ENCODE peak calls at places on chromosomes 11 and 22, in ten cellular contexts. V is psoas muscle, O is cardiac fibroblast, Z is fibroblast of pulmonary artery, B is mesothelial cell of epicardium, Q is glutamatergic neuron, W is astrocyte of the cerebellum, M is tibial artery, C is lower leg skin, S is dorsolateral prefrontal cortex. K is an unnamed sample.

GRCh38 chr11:60891103-60891741 is 15.2 kb downstream of the PRPF19 start:
- DNase-seq in V (no peak), O (peak), Z (peak), B (no peak), Q (no peak), W (no peak), M (no peak), C (no peak), S (no peak), K (no peak)

GRCh38 chr22:41863472-41863871 is 30.6 kb downstream of the SREBF2 start:
- DNase-seq in V (no peak), O (no peak), Z (no peak), B (no peak), Q (no peak), W (no peak), M (no peak), C (no peak), S (no peak), K (no peak)

GRCh38 chr11:132898021-132898420 is 634.3 kb downstream of the OPCML start:
- DNase-seq in V (no peak), O (no peak), Z (peak), B (no peak), Q (no peak), W (peak), M (no peak), C (no peak), S (no peak), K (no peak)

GRCh38 chr22:44723801-44724200 is 21.8 kb downstream of the PRR5 start:
- DNase-seq in V (no peak), O (peak), Z (peak), B (no peak), Q (no peak), W (no peak), M (no peak), C (no peak), S (no peak), K (no peak)

GRCh38 chr11:70948855-70949551 is 303.4 kb downstream of the SHANK2 start:
- DNase-seq in V (peak), O (no peak), Z (no peak), B (no peak), Q (no peak), W (no peak), M (no peak), C (no peak), S (no peak), K (no peak)

GRCh38 chr11:15795378-15795777 is 561.0 kb downstream of the SOX6 start:
- DNase-seq in V (no peak), O (no peak), Z (no peak), B (no peak), Q (no peak), W (no peak), M (no peak), C (no peak), S (no peak), K (no peak)

GRCh38 chr22:36423461-36424404 is 36.0 kb upstream of the MYH9 start:
- DNase-seq in V (no peak), O (peak), Z (peak), B (no peak), Q (no peak), W (no peak), M (no peak), C (no peak), S (no peak), K (no peak)

GRCh38 chr22:42879371-42880021 is 22.4 kb upstream of the ARFGAP3 start:
- DNase-seq in V (no peak), O (no peak), Z (no peak), B (no peak), Q (no peak), W (no peak), M (no peak), C (no peak), S (no peak), K (no peak)

GRCh38 chr11:78420796-78421209 is 3.2 kb upstream of the GAB2 start:
- DNase-seq in V (peak), O (peak), Z (peak), B (no peak), Q (no peak), W (no peak), M (peak), C (no peak), S (no peak), K (no peak)

GRCh38 chr11:77085652-77086051 is 17.0 kb upstream of the OMP start:
- DNase-seq in V (peak), O (no peak), Z (no peak), B (peak), Q (peak), W (no peak), M (peak), C (no peak), S (peak), K (no peak)

GRCh38 chr22:20016734-20017621 is at the start of gene ARVCF:
- DNase-seq in V (peak), O (peak), Z (peak), B (peak), Q (peak), W (peak), M (peak), C (peak), S (peak), K (peak)
- TF ChIP-seq CTCF in V (peak), O (no peak), Z (no peak), B (peak), Q (peak), W (no peak), M (peak), C (no peak), S (no peak), K (peak)

GRCh38 chr11:40295466-40295865 is 1164.0 kb downstream of the LRRC4C start:
- DNase-seq in V (no peak), O (no peak), Z (no peak), B (no peak), Q (no peak), W (no peak), M (no peak), C (no peak), S (no peak), K (no peak)

GRCh38 chr11:40291304-40292100 is 1168.0 kb downstream of the LRRC4C start:
- DNase-seq in V (no peak), O (no peak), Z (no peak), B (no peak), Q (no peak), W (no peak), M (no peak), C (no peak), S (peak), K (no peak)

GRCh38 chr11:40293655-40294342 is 1165.7 kb downstream of the LRRC4C start:
- DNase-seq in V (peak), O (peak), Z (peak), B (peak), Q (peak), W (peak), M (peak), C (peak), S (peak), K (peak)

GRCh38 chr11:40292636-40293585 is 1166.5 kb downstream of the LRRC4C start:
- DNase-seq in V (peak), O (peak), Z (peak), B (no peak), Q (peak), W (no peak), M (no peak), C (no peak), S (no peak), K (peak)

DNA sequence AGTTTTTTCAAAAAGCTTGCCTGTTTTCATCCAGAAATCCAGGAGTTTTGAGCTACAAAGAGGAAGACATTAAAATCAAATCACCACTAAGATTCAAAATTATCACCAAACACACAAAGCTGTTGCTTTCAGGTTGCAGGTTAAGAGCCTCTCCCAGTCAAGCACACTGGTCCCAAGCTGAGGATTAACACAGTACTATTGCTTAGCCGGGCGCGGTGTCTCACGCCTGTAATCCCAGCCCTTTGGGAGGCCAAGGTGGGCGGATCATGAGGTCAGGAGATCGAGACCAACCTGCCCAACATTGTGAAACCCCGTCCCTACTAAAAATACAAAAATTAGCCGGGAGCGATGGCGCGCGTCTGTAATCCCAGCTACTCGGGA is 1165.1 kb downstream of the LRRC4C start:
- DNase-seq in V (no peak), O (no peak), Z (no peak), B (no peak), Q (no peak), W (no peak), M (no peak), C (no peak), S (no peak), K (no peak)
- TF ChIP-seq CTCF in V (no peak), O (no peak), Z (no peak), B (no peak), Q (peak), W (no peak), M (no peak), C (no peak), S (no peak), K (no peak)

GRCh38 chr11:128848815-128849455 is 18.2 kb downstream of the KCNJ1 start:
- DNase-seq in V (peak), O (peak), Z (peak), B (no peak), Q (peak), W (no peak), M (no peak), C (no peak), S (no peak), K (peak)
- TF ChIP-seq CTCF in V (peak), O (peak), Z (peak), B (peak), Q (peak), W (peak), M (peak), C (no peak), S (peak), K (peak)

GRCh38 chr11:1761857-1762536 is 1.7 kb downstream of the CTSD start:
- DNase-seq in V (peak), O (no peak), Z (no peak), B (no peak), Q (peak), W (no peak), M (no peak), C (no peak), S (no peak), K (no peak)

GRCh38 chr11:1765871-1766718 is 2.4 kb upstream of the CTSD start:
- DNase-seq in V (peak), O (no peak), Z (no peak), B (no peak), Q (peak), W (no peak), M (peak), C (no peak), S (peak), K (no peak)

GRCh38 chr11:1762537-1763302 is 1.0 kb downstream of the CTSD start:
- DNase-seq in V (peak), O (peak), Z (peak), B (no peak), Q (peak), W (no peak), M (peak), C (peak), S (no peak), K (no peak)

GRCh38 chr11:1763336-1763795 is 361 bp downstream of the CTSD start:
- DNase-seq in V (peak), O (no peak), Z (no peak), B (no peak), Q (peak), W (no peak), M (no peak), C (no peak), S (no peak), K (no peak)

GRCh38 chr11:1763796-1764661 is at the start of gene CTSD:
- DNase-seq in V (peak), O (peak), Z (peak), B (peak), Q (peak), W (peak), M (peak), C (peak), S (peak), K (peak)
- TF ChIP-seq CTCF in V (peak), O (no peak), Z (no peak), B (no peak), Q (no peak), W (peak), M (no peak), C (no peak), S (no peak), K (no peak)

GRCh38 chr11:46322759-46323158 is 24.5 kb upstream of the DGKZ start:
- DNase-seq in V (no peak), O (no peak), Z (peak), B (no peak), Q (no peak), W (no peak), M (no peak), C (no peak), S (no peak), K (no peak)
- TF ChIP-seq CTCF in V (no peak), O (peak), Z (peak), B (no peak), Q (no peak), W (peak), M (no peak), C (no peak), S (no peak), K (peak)

DNA sequence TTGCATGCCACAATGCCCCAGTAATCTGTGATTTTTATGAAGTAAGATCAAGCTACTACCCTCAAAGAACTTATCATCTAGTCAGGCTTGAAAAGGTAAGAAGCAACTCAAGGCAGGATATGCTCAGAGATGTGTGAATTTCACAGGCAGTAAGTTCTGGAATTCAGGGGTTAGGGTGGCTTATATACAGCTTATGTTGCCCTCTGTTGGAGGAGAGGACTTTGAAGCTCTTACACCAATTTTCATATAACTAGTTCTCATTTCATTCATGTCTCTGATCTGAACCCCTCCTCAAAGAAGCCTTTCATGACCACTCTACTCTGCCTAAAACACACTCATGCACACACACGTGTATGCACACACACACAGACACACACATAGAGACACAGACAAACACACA is 220.5 kb upstream of the ZBED5 start:
- DNase-seq in V (no peak), O (peak), Z (peak), B (no peak), Q (no peak), W (no peak), M (no peak), C (no peak), S (no peak), K (no peak)
- TF ChIP-seq CTCF in V (no peak), O (no peak), Z (no peak), B (no peak), Q (no peak), W (no peak), M (no peak), C (no peak), S (no peak), K (no peak)

GRCh38 chr22:24090581-24090980 is 79.5 kb downstream of the CABIN1 start:
- DNase-seq in V (no peak), O (no peak), Z (no peak), B (no peak), Q (no peak), W (no peak), M (peak), C (no peak), S (no peak), K (no peak)

GRCh38 chr22:24087071-24087795 is 76.1 kb downstream of the CABIN1 start:
- DNase-seq in V (no peak), O (no peak), Z (no peak), B (no peak), Q (no peak), W (no peak), M (no peak), C (no peak), S (no peak), K (no peak)

GRCh38 chr22:24089951-24090350 is 78.8 kb downstream of the CABIN1 start:
- DNase-seq in V (no peak), O (no peak), Z (no peak), B (no peak), Q (no peak), W (no peak), M (peak), C (no peak), S (no peak), K (no peak)

GRCh38 chr22:24086310-24086709 is 75.2 kb downstream of the CABIN1 start:
- DNase-seq in V (no peak), O (no peak), Z (no peak), B (no peak), Q (no peak), W (no peak), M (peak), C (no peak), S (no peak), K (no peak)

GRCh38 chr22:24088796-24089195 is 77.7 kb downstream of the CABIN1 start:
- DNase-seq in V (no peak), O (peak), Z (peak), B (no peak), Q (no peak), W (no peak), M (no peak), C (no peak), S (no peak), K (no peak)
- TF ChIP-seq CTCF in V (no peak), O (no peak), Z (no peak), B (no peak), Q (no peak), W (no peak), M (no peak), C (no peak), S (no peak), K (no peak)

K was measured in neural crest cell.